ENCODE peak calls at places on chromosomes 11 and 22, in six cellular contexts. X, S, P, Y, D and M are unnamed samples.

GRCh38 chr11:55773138-55773537 is at the start of gene OR5D13:
- DNase-seq in P (no peak), Y (no peak), S (no peak), D (no peak), X (no peak), M (no peak)

GRCh38 chr11:2523821-2524391 is 79.1 kb downstream of the KCNQ1 start:
- DNase-seq in X (no peak), P (no peak), D (no peak), S (no peak), Y (no peak), M (peak; percentile 8)

GRCh38 chr11:101262995-101263394 is 133.4 kb upstream of the PGR start:
- DNase-seq in X (no peak), P (no peak), Y (no peak), D (no peak), S (no peak), M (no peak)

GRCh38 chr11:75420224-75421034 is 12.6 kb downstream of the KLHL35 start:
- DNase-seq in P (peak; percentile 68), D (no peak), S (no peak), Y (no peak), X (no peak), M (no peak)

GRCh38 chr11:69055598-69056516 is 7.1 kb downstream of the TPCN2 start:
- DNase-seq in D (no peak), X (no peak), S (no peak), P (no peak), Y (no peak), M (no peak)

GRCh38 chr11:115301029-115301428 is 203.2 kb downstream of the CADM1 start:
- DNase-seq in S (no peak), P (no peak), X (no peak), Y (no peak), D (no peak), M (no peak)

GRCh38 chr11:12330491-12331231 is 46.7 kb upstream of the PARVA start:
- DNase-seq in S (no peak), Y (no peak), X (no peak), D (no peak), P (no peak), M (no peak)

GRCh38 chr11:126307706-126308105 is 3.8 kb downstream of the DCPS start:
- DNase-seq in S (peak; percentile 49), X (peak; percentile 40), P (peak; percentile 36), D (peak; percentile 35), Y (no peak), M (peak; percentile 55)

GRCh38 chr11:29153078-29153477 is 863.8 kb downstream of the KCNA4 start:
- DNase-seq in Y (no peak), D (no peak), S (no peak), X (no peak), P (no peak), M (no peak)

GRCh38 chr11:111063711-111064110 is 181.8 kb upstream of the POU2AF2 start:
- DNase-seq in D (no peak), S (no peak), X (no peak), Y (no peak), P (no peak), M (no peak)

GRCh38 chr11:113138731-113139130 is 175.7 kb upstream of the TTC12 start:
- DNase-seq in D (no peak), P (no peak), S (no peak), Y (no peak), X (no peak), M (no peak)

GRCh38 chr11:93481696-93482095 is 61.5 kb downstream of the SMCO4 start:
- DNase-seq in D (no peak), X (no peak), Y (no peak), P (no peak), S (no peak), M (no peak)

GRCh38 chr11:429391-429790 is 12.4 kb downstream of the ANO9 start:
- DNase-seq in S (no peak), P (no peak), X (no peak), D (no peak), Y (no peak), M (no peak)

DNA sequence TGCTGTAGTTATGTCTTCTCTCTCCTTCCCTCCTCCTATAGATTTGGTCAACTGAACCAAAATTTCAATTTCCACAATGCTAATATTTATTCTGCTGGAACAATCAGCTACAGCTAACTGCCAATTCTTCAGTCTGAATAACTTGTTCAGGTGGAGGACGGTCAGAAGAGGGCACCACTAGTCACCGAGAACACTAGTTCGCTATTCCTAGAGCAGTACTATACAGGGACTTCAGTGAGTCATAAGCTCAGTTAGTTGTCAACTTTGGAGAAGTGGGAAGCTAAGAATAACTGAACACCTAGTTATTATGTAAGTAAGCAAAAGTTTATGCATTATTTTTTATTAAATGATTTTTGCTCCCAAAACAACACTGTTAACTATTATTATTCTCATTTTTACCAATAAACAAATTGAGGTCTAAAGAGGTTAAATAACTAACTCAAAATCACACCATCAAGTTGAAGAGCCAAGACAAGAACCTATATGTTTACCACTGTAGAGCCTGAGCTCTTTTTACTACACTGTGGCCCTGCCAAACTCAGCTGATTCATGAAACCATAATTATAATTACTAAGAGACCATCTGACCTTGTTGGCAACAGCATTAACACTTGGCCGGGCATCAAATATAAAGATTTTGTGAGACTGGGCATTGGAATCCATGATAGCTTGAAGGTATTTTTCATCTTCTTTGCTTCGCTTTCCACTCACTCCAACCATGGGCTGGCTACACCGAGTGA is 59.0 kb downstream of the CEP57 start:
- DNase-seq in S (peak; percentile 82), P (peak; percentile 39), Y (peak; percentile 7), X (peak; percentile 64), D (peak; percentile 64), M (peak; percentile 30)
- TF ChIP-seq JUN in S (peak; percentile 12), P (no peak), Y (no peak), X (no peak), D (no peak), M (no peak)

DNA sequence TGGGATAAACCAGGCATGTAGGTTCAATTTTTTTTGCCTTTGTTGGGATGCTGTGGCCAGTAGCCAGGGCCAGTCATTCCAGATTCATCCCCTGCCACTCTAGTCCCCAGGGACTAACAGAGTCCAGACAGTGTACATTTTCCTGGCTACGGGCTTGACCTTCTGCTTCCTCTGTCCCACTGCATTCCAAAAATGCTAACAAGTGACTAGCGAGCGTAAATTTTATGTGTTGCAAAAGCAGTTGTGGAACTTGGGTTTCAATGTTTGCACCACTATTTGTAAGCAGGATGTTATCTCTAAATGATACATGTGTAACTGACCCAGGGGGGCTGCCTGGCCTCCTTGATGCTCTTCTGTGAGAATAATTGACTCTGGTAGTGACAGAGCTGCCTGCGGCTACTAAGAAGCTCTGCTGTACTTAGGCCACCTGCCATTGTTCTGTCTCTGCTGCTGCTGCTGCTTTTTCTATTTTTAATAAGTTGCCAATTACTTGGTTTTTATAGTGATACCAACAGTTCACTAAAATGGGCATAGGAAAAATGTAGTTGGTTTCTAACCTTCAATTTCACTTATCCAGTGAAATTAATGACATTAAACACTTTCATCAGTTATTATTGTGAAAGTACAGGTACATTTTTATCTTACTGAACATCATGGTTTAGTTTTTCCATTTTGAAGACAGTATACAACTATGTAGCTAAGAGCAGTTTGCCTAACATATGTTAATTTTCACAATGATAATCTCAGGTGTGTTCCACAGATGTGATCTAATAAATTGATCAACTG is 26.8 kb downstream of the TNRC6B start:
- DNase-seq in X (no peak), D (peak; percentile 59), P (no peak), S (no peak), Y (no peak), M (no peak)
- TF ChIP-seq JUN in X (no peak), D (no peak), P (no peak), S (no peak), Y (no peak), M (no peak)

GRCh38 chr11:17924713-17925112 is 88.1 kb downstream of the SERGEF start:
- DNase-seq in P (no peak), Y (no peak), X (no peak), S (no peak), D (no peak), M (no peak)

GRCh38 chr11:17930544-17931144 is 82.2 kb downstream of the SERGEF start:
- DNase-seq in X (no peak), P (no peak), S (no peak), Y (no peak), D (no peak), M (no peak)

GRCh38 chr11:17929171-17929570 is 83.7 kb downstream of the SERGEF start:
- DNase-seq in P (no peak), X (no peak), Y (no peak), D (no peak), S (no peak), M (no peak)

GRCh38 chr11:17927041-17927440 is 85.8 kb downstream of the SERGEF start:
- DNase-seq in S (no peak), X (no peak), Y (no peak), P (no peak), D (no peak), M (no peak)

DNA sequence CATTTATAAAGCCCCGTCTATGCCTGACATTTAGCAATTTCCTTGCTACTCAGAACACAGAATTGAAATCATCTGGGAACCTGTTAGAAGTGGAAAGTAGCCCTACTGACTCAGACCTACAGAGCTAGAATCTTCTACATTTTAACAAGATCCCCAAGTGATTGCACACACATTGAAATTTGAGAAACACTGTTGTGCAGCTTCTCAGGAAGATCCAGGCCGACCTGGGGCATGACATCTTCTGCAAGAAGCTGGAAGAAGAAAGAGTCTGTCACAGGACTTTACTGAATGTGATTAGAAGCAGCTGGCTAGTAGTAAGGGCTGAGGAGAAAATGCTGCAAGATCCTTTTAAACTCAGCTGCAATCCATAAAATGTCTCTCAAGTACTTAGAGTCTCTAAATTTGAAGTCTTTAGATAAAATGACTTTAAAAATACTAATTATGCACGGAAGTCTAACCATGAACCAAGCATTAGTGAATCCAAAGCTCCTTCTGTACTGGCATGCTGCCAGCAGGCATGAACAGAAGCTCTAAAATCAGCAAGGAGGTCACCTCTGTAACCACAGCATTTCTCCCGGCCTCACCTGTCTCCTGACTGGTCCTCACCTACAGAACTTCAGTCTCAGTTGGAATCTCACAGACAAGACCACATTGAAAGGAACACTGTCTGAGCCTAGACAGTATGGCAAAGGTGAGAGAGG is 85.1 kb downstream of the SERGEF start:
- DNase-seq in X (no peak), Y (no peak), P (no peak), D (no peak), S (no peak), M (no peak)
- TF ChIP-seq JUN in X (no peak), Y (no peak), P (no peak), D (no peak), S (no peak), M (no peak)

DNA sequence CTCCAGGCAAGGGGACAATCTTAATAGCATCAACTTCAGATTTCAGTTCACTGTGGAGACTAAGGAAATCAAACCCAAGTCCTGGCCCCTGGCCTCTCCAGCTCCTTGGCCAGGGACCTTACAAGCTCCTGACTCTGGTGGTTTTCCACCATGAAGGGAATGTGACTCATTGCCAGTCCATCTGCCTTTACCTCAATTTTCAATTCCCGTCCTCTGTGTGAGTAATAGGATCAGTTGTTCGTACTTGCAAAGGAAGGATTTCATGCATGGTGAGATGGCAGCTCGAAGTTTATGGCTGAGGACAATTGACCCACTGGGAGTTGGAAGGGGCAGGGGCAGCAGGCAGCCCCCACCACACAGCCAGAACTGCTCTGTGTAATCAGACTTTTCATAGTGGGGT is 42.5 kb downstream of the INSC start:
- DNase-seq in X (no peak), D (no peak), Y (no peak), S (no peak), P (no peak), M (no peak)
- TF ChIP-seq JUN in X (no peak), D (no peak), Y (no peak), S (no peak), P (no peak), M (no peak)

GRCh38 chr11:42906226-42906625 is 405.6 kb upstream of the API5 start:
- DNase-seq in Y (no peak), X (no peak), P (no peak), D (no peak), S (no peak), M (no peak)

GRCh38 chr11:42901084-42901483 is 410.7 kb upstream of the API5 start:
- DNase-seq in S (no peak), Y (no peak), X (no peak), D (no peak), P (no peak), M (no peak)
- TF ChIP-seq JUN in S (no peak), Y (no peak), X (no peak), D (no peak), P (no peak), M (no peak)